ENCODE peak calls at places on chromosomes 4 and X, in six cellular contexts. O is caudate nucleus; C is activated CD4-positive, alpha-beta T cell treated with anti-CD3 and anti-CD28 coated beads, Interleukin-2, amount 10 ng/mL, durations not matched to agents 7 days and 5 days; N is posterior cingulate gyrus; L is astrocyte of the spinal cord; Y is stimulated activated naive CD8-positive, alpha-beta T cell treated with anti-CD3 and anti-CD28 coated beads, Interleukin-15, amount 100 ng/mL, for 72 hours. R is an unnamed sample.

GRCh38 chr4:6250235-6250983 is 19.2 kb upstream of the WFS1 start:
- DNase-seq in O (no peak), C (peak), N (peak), L (peak), Y (no peak), R (peak)

GRCh38 chrX:112058766-112059165 is 23.8 kb downstream of the TRPC5 start:
- DNase-seq in O (no peak), C (no peak), N (no peak), L (no peak), Y (no peak), R (no peak)

GRCh38 chrX:2967998-2968909 is 38.1 kb upstream of the ARSH start:
- DNase-seq in O (no peak), C (peak), N (peak), L (peak), Y (peak), R (no peak)

GRCh38 chr4:124111922-124112321 is 600.6 kb downstream of the ANKRD50 start:
- DNase-seq in O (no peak), C (no peak), N (no peak), L (peak), Y (no peak), R (no peak)

GRCh38 chr4:145546556-145546955 is 64.9 kb downstream of the SMAD1 start:
- DNase-seq in O (no peak), C (no peak), N (no peak), L (peak), Y (no peak), R (no peak)

GRCh38 chr4:144894525-144894924 is 203.5 kb downstream of the ANAPC10 start:
- DNase-seq in O (no peak), C (no peak), N (no peak), L (peak), Y (no peak), R (no peak)

GRCh38 chr4:162349395-162349794 is 185.6 kb upstream of the FSTL5 start:
- DNase-seq in O (no peak), C (no peak), N (no peak), L (no peak), Y (no peak), R (no peak)

GRCh38 chr4:6607368-6608050 is 32.5 kb downstream of the MAN2B2 start:
- DNase-seq in O (no peak), C (no peak), N (no peak), L (no peak), Y (no peak), R (no peak)

GRCh38 chr4:138659041-138659565 is 356.5 kb upstream of the NOCT start:
- DNase-seq in O (no peak), C (no peak), N (no peak), L (no peak), Y (no peak), R (no peak)